ENCODE peak calls at places on chromosome 2, in eight cellular contexts. F, D, L, X, W, C, N and R are unnamed samples.
A peak's percentile ranks its signal among the peaks of the same experiment; 100 is the strongest.

GRCh38 chr2:2026252-2026831 is 282.0 kb upstream of the PXDN start:
- DNase-seq in X (peak; percentile 33), N (peak; percentile 82), C (no peak), L (no peak), F (peak; percentile 12), W (no peak), D (peak; percentile 61), R (no peak)

GRCh38 chr2:8303322-8303832 is 378.5 kb upstream of the ID2 start:
- DNase-seq in F (no peak), X (peak; percentile 81), D (no peak), N (peak; percentile 93), C (no peak), W (no peak), L (peak; percentile 60), R (peak; percentile 83)

GRCh38 chr2:96876036-96876810 is 6.3 kb upstream of the SEMA4C start:
- DNase-seq in W (no peak), D (peak; percentile 55), N (no peak), F (no peak), C (peak; percentile 37), X (no peak), L (no peak), R (no peak)

GRCh38 chr2:57760448-57760847 is 286.2 kb upstream of the VRK2 start:
- DNase-seq in D (no peak), C (no peak), N (no peak), L (no peak), F (no peak), W (no peak), X (no peak), R (no peak)

GRCh38 chr2:85017436-85018048 is 46.6 kb downstream of the KCMF1 start:
- DNase-seq in X (no peak), L (no peak), W (no peak), N (no peak), D (no peak), F (no peak), C (no peak), R (no peak)

GRCh38 chr2:159202568-159203071 is 83.9 kb downstream of the WDSUB1 start:
- DNase-seq in W (no peak), N (no peak), D (no peak), F (peak; percentile 20), L (no peak), X (peak; percentile 29), C (no peak), R (no peak)

GRCh38 chr2:29841386-29842004 is 79.9 kb downstream of the ALK start:
- DNase-seq in N (no peak), C (peak; percentile 55), X (no peak), L (no peak), F (peak; percentile 30), D (no peak), W (peak; percentile 3), R (no peak)

GRCh38 chr2:26612522-26613240 is 28.5 kb downstream of the CIB4 start:
- DNase-seq in L (no peak), C (no peak), W (no peak), N (peak; percentile 63), D (no peak), F (no peak), X (peak; percentile 34), R (peak; percentile 74)

GRCh38 chr2:210617732-210618330 is 61.4 kb downstream of the CPS1 start:
- DNase-seq in W (peak; percentile 12), X (no peak), C (peak; percentile 9), N (no peak), L (no peak), F (peak; percentile 64), D (no peak), R (no peak)

GRCh38 chr2:127514485-127514884 is 11.8 kb downstream of the IWS1 start:
- DNase-seq in D (peak; percentile 37), L (no peak), N (no peak), C (no peak), X (no peak), F (no peak), W (no peak), R (no peak)
- TF ChIP-seq POLR2A in D (no peak), L (no peak), N (no peak), C (no peak), X (no peak), F (no peak), W (no peak), R (no peak)

GRCh38 chr2:118580651-118581050 is 266.8 kb downstream of the EN1 start:
- DNase-seq in W (no peak), F (no peak), X (no peak), C (no peak), L (no peak), D (no peak), N (no peak), R (no peak)

GRCh38 chr2:118584877-118585276 is 262.6 kb downstream of the EN1 start:
- DNase-seq in N (no peak), W (no peak), C (no peak), X (no peak), F (no peak), L (no peak), D (no peak), R (no peak)

GRCh38 chr2:118580107-118580506 is 267.3 kb downstream of the EN1 start:
- DNase-seq in X (no peak), N (no peak), W (no peak), C (no peak), L (no peak), D (no peak), F (no peak), R (no peak)

GRCh38 chr2:118584380-118584779 is 263.1 kb downstream of the EN1 start:
- DNase-seq in X (no peak), D (no peak), L (no peak), C (no peak), W (no peak), N (no peak), F (no peak), R (no peak)

GRCh38 chr2:118582058-118582457 is 265.4 kb downstream of the EN1 start:
- DNase-seq in D (no peak), F (no peak), L (no peak), C (no peak), W (no peak), X (no peak), N (no peak), R (no peak)
- TF ChIP-seq CTCF in D (no peak), F (no peak), L (no peak), C (no peak), W (no peak), X (no peak), N (no peak), R (no peak)

DNA sequence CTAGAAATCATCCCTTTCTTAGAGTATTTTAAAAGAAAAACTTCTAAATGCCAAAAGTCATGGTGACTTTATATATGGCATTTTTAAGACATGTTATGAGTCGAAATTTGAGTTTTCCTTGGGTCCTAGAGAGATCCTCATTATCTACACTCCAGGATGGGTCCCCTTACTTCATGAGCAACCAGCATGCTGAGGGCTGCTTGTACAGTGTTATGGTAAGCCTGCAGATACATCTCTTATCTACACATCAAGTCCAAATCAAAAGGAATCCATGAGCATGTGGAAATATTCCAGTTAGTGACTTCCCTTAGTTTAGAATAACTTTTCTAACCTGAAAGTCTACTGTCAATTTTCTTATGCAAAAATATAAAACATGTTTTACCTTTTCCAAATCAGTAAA is 58.7 kb downstream of the SLC66A3 start:
- DNase-seq in D (no peak), C (no peak), F (no peak), X (no peak), L (no peak), W (no peak), N (no peak), R (no peak)
- TF ChIP-seq POLR2AphosphoS5 in D (no peak), C (no peak), F (no peak), X (no peak), L (no peak), W (no peak), N (no peak), R (no peak)

GRCh38 chr2:231411871-231412615 is 16.5 kb downstream of the B3GNT7 start:
- DNase-seq in W (peak; percentile 31), N (peak; percentile 94), C (no peak), X (peak; percentile 94), D (peak; percentile 97), L (peak; percentile 87), F (peak; percentile 79), R (peak; percentile 86)
- TF ChIP-seq POLR2A in W (no peak), N (no peak), C (no peak), X (peak; percentile 50), D (peak; percentile 56), L (no peak), F (no peak), R (no peak)